ENCODE peak calls at places on chromosome 7, in seven cellular contexts. M is testis, N is body of pancreas, W is uterus, Y is K562, P is adrenal gland, V is H1. X is an unnamed sample.

GRCh38 chr7:134695321-134695860 is 48.7 kb downstream of the BPGM start:
- DNase-seq in Y (no peak), N (no peak), M (no peak), P (peak; percentile 29), V (no peak), W (no peak), X (no peak)

GRCh38 chr7:107501593-107501992 is 31.7 kb downstream of the GPR22 start:
- DNase-seq in M (peak; percentile 40), Y (peak; percentile 70), V (no peak), P (no peak), N (no peak), W (no peak), X (no peak)

GRCh38 chr7:14924398-14924797 is 21.8 kb upstream of the DGKB start:
- DNase-seq in Y (no peak), P (no peak), M (no peak), N (no peak), V (no peak), W (no peak), X (no peak)

GRCh38 chr7:55194522-55194921 is 170.6 kb upstream of the LANCL2 start:
- DNase-seq in V (peak; percentile 33), P (no peak), Y (no peak), W (no peak), N (no peak), M (no peak), X (no peak)

GRCh38 chr7:40717242-40717641 is 582.4 kb downstream of the SUGCT start:
- DNase-seq in N (peak; percentile 72), V (peak; percentile 73), Y (no peak), P (peak; percentile 95), W (peak; percentile 57), M (peak; percentile 62), X (peak; percentile 50)

GRCh38 chr7:68623030-68623429 is 975.2 kb upstream of the AUTS2 start:
- DNase-seq in P (no peak), W (no peak), V (no peak), N (no peak), Y (no peak), M (no peak), X (no peak)

GRCh38 chr7:29300649-29301048 is 106.1 kb downstream of the CHN2 start:
- DNase-seq in V (no peak), P (no peak), Y (no peak), N (no peak), M (no peak), W (no peak), X (no peak)

GRCh38 chr7:112009081-112009480 is 197.1 kb downstream of the DOCK4 start:
- DNase-seq in V (no peak), Y (no peak), N (no peak), P (no peak), W (no peak), M (no peak), X (no peak)

GRCh38 chr7:2042650-2043049 is 190.1 kb downstream of the MAD1L1 start:
- DNase-seq in Y (no peak), N (no peak), V (no peak), M (no peak), W (no peak), P (no peak), X (no peak)

GRCh38 chr7:34211003-34211402 is 305.7 kb downstream of the BMPER start:
- DNase-seq in V (no peak), Y (no peak), M (no peak), P (no peak), N (no peak), W (no peak), X (no peak)

GRCh38 chr7:151895008-151895661 is 18.2 kb upstream of the PRKAG2 start:
- DNase-seq in P (no peak), W (no peak), Y (no peak), V (no peak), N (no peak), M (no peak), X (no peak)

GRCh38 chr7:44189286-44189992 is at the start of gene GCK:
- DNase-seq in W (no peak), P (no peak), N (peak; percentile 74), M (peak; percentile 12), Y (no peak), V (no peak), X (no peak)

GRCh38 chr7:79159040-79159664 is 294.3 kb downstream of the MAGI2 start:
- DNase-seq in N (no peak), W (no peak), V (no peak), Y (no peak), P (no peak), M (no peak), X (no peak)

GRCh38 chr7:81233208-81233940 is 314.5 kb upstream of the SEMA3C start:
- DNase-seq in V (no peak), P (no peak), W (no peak), M (no peak), Y (no peak), N (no peak), X (no peak)

GRCh38 chr7:112103246-112103645 is 103.0 kb downstream of the DOCK4 start:
- DNase-seq in Y (no peak), P (no peak), M (no peak), N (no peak), W (no peak), V (no peak), X (no peak)

GRCh38 chr7:117186631-117187030 is 136.2 kb downstream of the WNT2 start:
- DNase-seq in P (no peak), M (no peak), N (no peak), V (no peak), W (no peak), Y (no peak), X (no peak)

GRCh38 chr7:81447351-81447952 is 322.4 kb downstream of the HGF start:
- DNase-seq in N (no peak), P (no peak), V (no peak), W (no peak), M (peak; percentile 63), Y (no peak), X (no peak)

GRCh38 chr7:148914208-148914777 is 30.2 kb upstream of the EZH2 start:
- DNase-seq in V (no peak), P (no peak), M (no peak), N (no peak), W (no peak), Y (peak; percentile 60), X (no peak)

DNA sequence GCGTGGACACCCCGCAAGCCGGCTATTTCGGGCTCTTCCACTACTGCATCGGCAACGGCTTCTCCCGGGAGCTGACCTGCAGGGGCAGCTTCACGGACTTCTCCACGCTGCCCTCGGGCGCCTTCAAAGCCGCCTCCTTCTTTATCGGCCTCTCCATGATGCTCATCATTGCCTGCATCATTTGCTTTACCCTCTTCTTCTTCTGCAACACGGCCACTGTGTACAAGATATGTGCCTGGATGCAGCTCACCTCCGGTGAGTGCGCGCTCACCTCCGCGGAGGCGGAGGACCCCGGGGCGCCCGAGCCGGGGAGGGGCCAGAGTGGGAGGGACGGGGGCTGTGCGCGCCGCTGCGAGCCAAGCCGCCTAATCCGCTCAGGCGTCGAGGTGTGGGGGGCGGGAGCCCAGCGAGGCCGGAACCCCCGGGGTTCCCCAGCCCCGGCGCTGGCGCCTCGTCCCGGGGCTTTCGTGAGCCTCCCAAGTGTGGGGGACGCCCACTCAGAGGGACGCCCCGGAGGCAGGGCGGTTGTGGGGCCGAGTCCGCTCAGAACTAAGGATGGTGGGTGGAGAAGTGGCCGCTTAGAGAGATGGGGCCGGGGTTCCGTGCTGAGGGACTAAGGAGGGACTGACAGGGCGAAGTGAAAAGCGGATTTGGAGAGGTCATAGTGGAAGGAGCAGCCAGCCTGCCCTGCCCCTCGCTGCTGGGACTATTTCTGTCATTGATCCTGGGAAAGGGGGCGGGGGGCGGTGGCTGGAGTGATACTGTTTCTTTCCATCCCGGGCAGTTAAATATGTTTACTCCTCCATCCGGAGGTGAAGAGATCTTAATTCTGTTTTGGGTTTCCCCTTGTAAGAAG is 795 bp downstream of the LHFPL3 start:
- DNase-seq in V (peak; percentile 67), W (no peak), P (no peak), Y (no peak), N (no peak), M (peak; percentile 13), X (no peak)
- H3K4me3 ChIP-seq in V (peak overlapping the region; percentile 57), W (peak overlapping the region; percentile 8), P (no peak overlapping the region), Y (no peak overlapping the region), N (no peak overlapping the region), M (peak overlapping the region; percentile 38), X (peak overlapping the region; percentile 21)

DNA sequence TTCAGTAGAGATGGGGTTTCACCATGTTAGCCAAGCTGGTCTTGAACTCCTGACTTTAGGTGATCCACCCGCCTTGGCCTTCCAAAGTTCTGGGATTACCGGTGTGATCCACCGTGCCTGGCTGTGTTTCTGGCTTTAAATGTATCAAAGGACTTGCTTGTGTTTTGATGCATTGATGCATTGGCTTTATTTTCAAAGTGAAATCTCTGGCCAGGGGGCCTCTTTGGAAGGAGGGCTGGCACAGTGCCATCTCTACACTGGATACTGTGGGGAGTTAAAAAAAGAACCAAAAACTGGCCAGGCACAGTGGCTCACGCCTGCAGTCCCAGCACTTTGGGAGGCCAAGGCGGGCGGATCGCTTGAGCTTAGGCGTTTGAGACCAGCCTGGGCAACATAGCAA is 16.0 kb downstream of the MNX1 start:
- DNase-seq in M (no peak), W (no peak), V (peak; percentile 24), Y (no peak), P (no peak), N (no peak), X (no peak)
- H3K27me3 ChIP-seq in M (no peaks in the 10 kb centered on the region), W (peaks cover 14% of the 10 kb centered on the region), V (peaks cover 16% of the 10 kb centered on the region), Y (peaks cover 34% of the 10 kb centered on the region), P (peaks cover 24% of the 10 kb centered on the region), N (no peaks in the 10 kb centered on the region), X (peaks cover under 1% of the 10 kb centered on the region)

DNA sequence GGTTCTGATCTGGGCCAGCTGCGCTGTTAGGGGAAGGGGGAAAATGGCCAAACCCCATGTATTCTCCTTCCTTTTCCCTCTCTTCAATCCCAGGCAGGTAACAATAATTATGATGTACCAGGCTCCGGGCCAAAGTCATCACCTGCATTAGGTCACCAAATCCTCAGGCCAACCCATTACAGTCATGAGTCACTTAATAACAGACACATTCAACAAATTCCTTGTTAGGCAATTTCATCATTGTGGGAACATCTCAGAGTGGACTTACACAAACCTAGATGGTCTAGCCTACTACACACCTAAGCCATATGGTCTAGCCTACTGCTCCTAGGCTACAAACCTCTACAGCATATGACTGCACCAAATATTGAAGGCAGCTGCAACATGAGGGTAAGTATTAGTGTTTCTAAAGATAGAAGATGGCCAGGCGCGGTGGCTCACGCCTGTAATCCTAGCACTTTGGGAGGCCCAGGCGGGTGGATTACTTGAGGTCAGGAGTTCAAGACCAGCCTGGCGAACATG is 2.2 kb upstream of the HSPB1 start:
- DNase-seq in W (no peak), M (no peak), N (peak; percentile 93), Y (no peak), P (no peak), V (no peak), X (peak; percentile 54)
- TF ChIP-seq POLR2A in W (no peak), M (no peak), N (no peak), Y (no peak), P (no peak), V (no peak), X (no peak)

DNA sequence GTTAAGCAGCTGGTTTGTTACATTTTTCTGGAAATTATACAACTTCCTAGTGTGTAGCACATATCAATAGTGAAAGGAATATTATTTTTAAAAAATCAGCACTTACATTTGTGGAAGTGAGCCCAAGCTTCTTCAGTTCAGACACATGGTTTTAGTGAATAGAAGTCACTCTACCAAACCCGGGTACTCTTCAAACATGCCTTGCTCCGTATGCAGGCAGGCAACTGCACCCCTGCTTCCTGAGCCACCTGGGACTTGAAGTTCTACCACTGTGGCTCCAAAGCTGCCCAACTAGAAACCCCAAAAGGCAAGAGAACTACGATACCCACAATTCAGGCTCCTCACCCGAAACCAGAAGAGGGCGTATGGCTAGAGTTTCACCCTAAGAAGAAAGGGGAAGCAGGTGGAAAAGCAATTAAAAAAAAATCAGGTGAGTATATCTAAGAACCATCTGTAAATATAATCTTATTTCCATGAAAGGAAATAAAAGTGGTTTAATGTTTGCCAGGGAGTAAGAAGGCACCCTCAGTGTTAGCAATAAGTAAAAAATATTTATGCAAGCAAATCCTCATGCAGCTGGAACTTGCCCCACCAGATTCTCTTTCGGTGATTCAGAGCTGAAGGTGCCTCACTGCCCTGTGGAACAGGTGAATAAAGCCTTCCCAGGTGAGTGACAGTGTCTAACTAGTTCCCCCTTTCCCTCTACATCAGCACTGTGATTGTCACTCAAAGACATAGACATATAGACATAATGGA is at the start of gene MACC1:
- DNase-seq in N (peak; percentile 93), W (no peak), P (no peak), V (peak; percentile 64), Y (peak; percentile 60), M (no peak), X (peak; percentile 68)
- H3K4me3 ChIP-seq in N (peak within 1 kb of the TSS; percentile 7), W (no peak within 1 kb of the TSS), P (no peak within 1 kb of the TSS), V (peak within 1 kb of the TSS; percentile 16), Y (peak within 1 kb of the TSS; percentile 41), M (no peak within 1 kb of the TSS), X (peak within 1 kb of the TSS; percentile 12)